ENCODE peak calls at places on chromosomes 11 and 22, in four cellular contexts. One of them, this sample, is unnamed.

GRCh38 chr11:123034587-123034986 is 27.3 kb downstream of the HSPA8 start:
- DNase-seq in right atrium auricular region: no peak
- DNase-seq in Panc1: no peak
- DNase-seq in tibial nerve: no peak
- DNase-seq in this sample: no peak

GRCh38 chr11:130206141-130206540 is 46.6 kb downstream of the ST14 start:
- DNase-seq in right atrium auricular region: no peak
- DNase-seq in Panc1: no peak
- DNase-seq in tibial nerve: no peak
- DNase-seq in this sample: no peak

GRCh38 chr11:28836285-28837081 is 728.3 kb downstream of the METTL15 start:
- DNase-seq in right atrium auricular region: no peak
- DNase-seq in Panc1: peak
- DNase-seq in tibial nerve: no peak
- DNase-seq in this sample: peak

GRCh38 chr11:46554205-46555162 is 39.3 kb downstream of the AMBRA1 start:
- DNase-seq in right atrium auricular region: no peak
- DNase-seq in Panc1: peak
- DNase-seq in tibial nerve: no peak
- DNase-seq in this sample: peak

GRCh38 chr11:67405196-67405567 is 1.3 kb downstream of the TBC1D10C start:
- DNase-seq in right atrium auricular region: no peak
- DNase-seq in Panc1: no peak
- DNase-seq in tibial nerve: no peak
- DNase-seq in this sample: no peak

GRCh38 chr11:95788921-95789505 is 569 bp downstream of the FAM76B start:
- DNase-seq in right atrium auricular region: no peak
- DNase-seq in Panc1: no peak
- DNase-seq in tibial nerve: no peak
- DNase-seq in this sample: no peak

GRCh38 chr22:28027453-28028448 is 108.7 kb upstream of the PITPNB start:
- DNase-seq in right atrium auricular region: peak
- DNase-seq in Panc1: no peak
- DNase-seq in tibial nerve: no peak
- DNase-seq in this sample: no peak

GRCh38 chr11:36376315-36376887 is 80.3 kb downstream of the PRR5L start:
- DNase-seq in right atrium auricular region: no peak
- DNase-seq in Panc1: no peak
- DNase-seq in tibial nerve: no peak
- DNase-seq in this sample: no peak

GRCh38 chr11:18270102-18270501 is 4.0 kb downstream of the SAA1 start:
- DNase-seq in right atrium auricular region: no peak
- DNase-seq in Panc1: no peak
- DNase-seq in tibial nerve: no peak
- DNase-seq in this sample: no peak

GRCh38 chr22:40720538-40721256 is 41.4 kb downstream of the MCHR1 start:
- DNase-seq in right atrium auricular region: no peak
- DNase-seq in Panc1: no peak
- DNase-seq in tibial nerve: no peak
- DNase-seq in this sample: no peak

GRCh38 chr11:77402218-77402556 is 71.7 kb downstream of the PAK1 start:
- DNase-seq in right atrium auricular region: no peak
- DNase-seq in Panc1: no peak
- DNase-seq in tibial nerve: no peak
- DNase-seq in this sample: no peak

GRCh38 chr11:120941000-120941399 is 82.9 kb upstream of the TBCEL start:
- DNase-seq in right atrium auricular region: no peak
- DNase-seq in Panc1: no peak
- DNase-seq in tibial nerve: no peak
- DNase-seq in this sample: no peak

GRCh38 chr11:115544422-115544821 is 40.2 kb upstream of the CADM1 start:
- DNase-seq in right atrium auricular region: no peak
- DNase-seq in Panc1: no peak
- DNase-seq in tibial nerve: no peak
- DNase-seq in this sample: no peak

GRCh38 chr11:106216281-106216680 is 138.8 kb downstream of the AASDHPPT start:
- DNase-seq in right atrium auricular region: no peak
- DNase-seq in Panc1: no peak
- DNase-seq in tibial nerve: no peak
- DNase-seq in this sample: no peak

GRCh38 chr11:84866922-84867321 is 760.2 kb downstream of the DLG2 start:
- DNase-seq in right atrium auricular region: no peak
- DNase-seq in Panc1: no peak
- DNase-seq in tibial nerve: no peak
- DNase-seq in this sample: no peak

GRCh38 chr11:28169816-28170215 is 61.6 kb downstream of the METTL15 start:
- DNase-seq in right atrium auricular region: no peak
- DNase-seq in Panc1: no peak
- DNase-seq in tibial nerve: no peak
- DNase-seq in this sample: no peak

GRCh38 chr22:35140879-35141745 is 75.2 kb downstream of the ISX start:
- DNase-seq in right atrium auricular region: no peak
- DNase-seq in Panc1: no peak
- DNase-seq in tibial nerve: no peak
- DNase-seq in this sample: no peak

GRCh38 chr11:125072210-125072960 is 9.3 kb downstream of the SLC37A2 start:
- DNase-seq in right atrium auricular region: no peak
- DNase-seq in Panc1: no peak
- DNase-seq in tibial nerve: no peak
- DNase-seq in this sample: no peak

GRCh38 chr22:34306361-34306760 is 386.1 kb upstream of the LARGE1 start:
- DNase-seq in right atrium auricular region: no peak
- DNase-seq in Panc1: no peak
- DNase-seq in tibial nerve: no peak
- DNase-seq in this sample: no peak

GRCh38 chr11:76512851-76513653 is 68.2 kb downstream of the EMSY start:
- DNase-seq in right atrium auricular region: no peak
- DNase-seq in Panc1: no peak
- DNase-seq in tibial nerve: no peak
- DNase-seq in this sample: peak

GRCh38 chr22:18060646-18061620 is 16.9 kb upstream of the PEX26 start:
- DNase-seq in right atrium auricular region: no peak
- DNase-seq in Panc1: no peak
- DNase-seq in tibial nerve: no peak
- DNase-seq in this sample: no peak

GRCh38 chr11:8327761-8328192 is 64.1 kb upstream of the LMO1 start:
- DNase-seq in right atrium auricular region: no peak
- DNase-seq in Panc1: no peak
- DNase-seq in tibial nerve: no peak
- DNase-seq in this sample: no peak

GRCh38 chr11:10930961-10931760 is 73.3 kb upstream of the ZBED5 start:
- DNase-seq in right atrium auricular region: peak
- DNase-seq in Panc1: no peak
- DNase-seq in tibial nerve: peak
- DNase-seq in this sample: no peak

GRCh38 chr22:44870021-44870420 is 117.6 kb downstream of the ARHGAP8 start:
- DNase-seq in right atrium auricular region: no peak
- DNase-seq in Panc1: no peak
- DNase-seq in tibial nerve: no peak
- DNase-seq in this sample: no peak

GRCh38 chr11:61603667-61604066 is 22.8 kb upstream of the SYT7 start:
- DNase-seq in right atrium auricular region: no peak
- DNase-seq in Panc1: no peak
- DNase-seq in tibial nerve: no peak
- DNase-seq in this sample: no peak

GRCh38 chr11:44028816-44029506 is 18.8 kb upstream of the ACCSL start:
- DNase-seq in right atrium auricular region: peak
- DNase-seq in Panc1: no peak
- DNase-seq in tibial nerve: no peak
- DNase-seq in this sample: no peak

GRCh38 chr11:44309483-44310197 is at the start of gene ALX4:
- DNase-seq in right atrium auricular region: no peak
- DNase-seq in Panc1: no peak
- DNase-seq in tibial nerve: no peak
- DNase-seq in this sample: no peak

GRCh38 chr11:42974510-42974909 is 337.3 kb upstream of the API5 start:
- DNase-seq in right atrium auricular region: no peak
- DNase-seq in Panc1: no peak
- DNase-seq in tibial nerve: no peak
- DNase-seq in this sample: no peak

GRCh38 chr11:119422505-119423416 is at the start of gene THY1:
- DNase-seq in right atrium auricular region: no peak
- DNase-seq in Panc1: no peak
- DNase-seq in tibial nerve: no peak
- DNase-seq in this sample: no peak

GRCh38 chr11:94125408-94126120 is 3.1 kb upstream of the PANX1 start:
- DNase-seq in right atrium auricular region: no peak
- DNase-seq in Panc1: no peak
- DNase-seq in tibial nerve: no peak
- DNase-seq in this sample: no peak

GRCh38 chr11:9462172-9462799 is 1.5 kb downstream of the ZNF143 start:
- DNase-seq in right atrium auricular region: no peak
- DNase-seq in Panc1: no peak
- DNase-seq in tibial nerve: no peak
- DNase-seq in this sample: no peak

GRCh38 chr11:9459573-9460321 is 1.1 kb upstream of the ZNF143 start:
- DNase-seq in right atrium auricular region: no peak
- DNase-seq in Panc1: no peak
- DNase-seq in tibial nerve: no peak
- DNase-seq in this sample: peak

GRCh38 chr11:9461760-9462134 is 935 bp downstream of the ZNF143 start:
- DNase-seq in right atrium auricular region: no peak
- DNase-seq in Panc1: no peak
- DNase-seq in tibial nerve: no peak
- DNase-seq in this sample: no peak

GRCh38 chr11:9461068-9461759 is 402 bp downstream of the ZNF143 start:
- DNase-seq in right atrium auricular region: peak
- DNase-seq in Panc1: no peak
- DNase-seq in tibial nerve: peak
- DNase-seq in this sample: peak

DNA sequence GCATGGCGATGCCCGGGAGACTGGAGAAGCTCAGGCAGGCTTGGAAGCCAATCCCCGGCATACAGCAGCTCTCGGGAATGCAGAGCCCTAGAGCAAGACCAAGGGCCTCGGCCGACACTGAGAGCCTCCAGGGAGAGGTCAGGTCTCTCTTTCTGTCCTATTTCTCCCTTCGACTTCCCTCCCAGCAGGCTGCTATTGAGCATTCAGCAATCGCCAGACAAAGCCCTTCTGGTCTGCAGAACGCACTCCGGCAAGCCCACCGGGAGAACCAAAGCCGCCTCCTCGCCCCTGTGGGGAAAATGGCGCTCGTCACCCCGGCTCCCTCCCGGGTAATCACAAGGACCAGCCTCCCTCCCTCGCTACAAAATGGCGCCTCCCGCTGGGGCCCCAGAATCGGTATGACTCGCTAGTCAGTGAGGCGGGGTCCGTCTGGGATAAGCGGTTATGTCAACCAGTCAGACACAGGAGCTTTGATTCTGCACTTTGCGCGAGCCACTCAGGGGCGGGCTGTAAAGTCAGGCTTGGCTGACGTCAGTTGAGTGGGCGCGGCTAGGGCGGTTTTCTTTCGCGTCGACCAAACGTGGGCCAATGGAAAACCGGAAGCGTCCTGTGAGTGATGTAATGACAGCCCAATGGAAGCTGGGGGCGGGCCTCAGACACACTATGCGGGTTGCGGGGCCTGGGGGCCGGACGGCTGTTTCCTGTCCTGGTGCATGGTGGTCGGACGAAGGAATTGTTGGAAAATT is at the start of gene ZNF143:
- DNase-seq in right atrium auricular region: peak
- DNase-seq in Panc1: peak
- DNase-seq in tibial nerve: peak
- DNase-seq in this sample: peak
- TF ChIP-seq CTCF in right atrium auricular region: no peak
- TF ChIP-seq CTCF in Panc1: no peak
- TF ChIP-seq CTCF in tibial nerve: no peak
- TF ChIP-seq CTCF in this sample: no peak

GRCh38 chr11:83072689-83073242 is 1.1 kb upstream of the RAB30 start:
- DNase-seq in right atrium auricular region: no peak
- DNase-seq in Panc1: no peak
- DNase-seq in tibial nerve: no peak
- DNase-seq in this sample: no peak

GRCh38 chr11:83073248-83073647 is 1.6 kb upstream of the RAB30 start:
- DNase-seq in right atrium auricular region: no peak
- DNase-seq in Panc1: no peak
- DNase-seq in tibial nerve: no peak
- DNase-seq in this sample: no peak

GRCh38 chr11:83071641-83072591 is at the start of gene RAB30:
- DNase-seq in right atrium auricular region: peak
- DNase-seq in Panc1: peak
- DNase-seq in tibial nerve: peak
- DNase-seq in this sample: peak

GRCh38 chr11:83070878-83071640 is 638 bp downstream of the RAB30 start:
- DNase-seq in right atrium auricular region: peak
- DNase-seq in Panc1: no peak
- DNase-seq in tibial nerve: peak
- DNase-seq in this sample: no peak

GRCh38 chr11:83073884-83074283 is 2.2 kb upstream of the RAB30 start:
- DNase-seq in right atrium auricular region: no peak
- DNase-seq in Panc1: no peak
- DNase-seq in tibial nerve: no peak
- DNase-seq in this sample: no peak
- H3K4me3 ChIP-seq in right atrium auricular region: no peak
- H3K4me3 ChIP-seq in Panc1: no peak
- H3K4me3 ChIP-seq in tibial nerve: no peak
- H3K4me3 ChIP-seq in this sample: no peak

GRCh38 chr22:20956258-20957117 is 10.6 kb upstream of the AIFM3 start:
- DNase-seq in right atrium auricular region: no peak
- DNase-seq in Panc1: no peak
- DNase-seq in tibial nerve: no peak
- DNase-seq in this sample: no peak
- TF ChIP-seq CTCF in right atrium auricular region: no peak
- TF ChIP-seq CTCF in Panc1: peak
- TF ChIP-seq CTCF in tibial nerve: no peak
- TF ChIP-seq CTCF in this sample: no peak

DNA sequence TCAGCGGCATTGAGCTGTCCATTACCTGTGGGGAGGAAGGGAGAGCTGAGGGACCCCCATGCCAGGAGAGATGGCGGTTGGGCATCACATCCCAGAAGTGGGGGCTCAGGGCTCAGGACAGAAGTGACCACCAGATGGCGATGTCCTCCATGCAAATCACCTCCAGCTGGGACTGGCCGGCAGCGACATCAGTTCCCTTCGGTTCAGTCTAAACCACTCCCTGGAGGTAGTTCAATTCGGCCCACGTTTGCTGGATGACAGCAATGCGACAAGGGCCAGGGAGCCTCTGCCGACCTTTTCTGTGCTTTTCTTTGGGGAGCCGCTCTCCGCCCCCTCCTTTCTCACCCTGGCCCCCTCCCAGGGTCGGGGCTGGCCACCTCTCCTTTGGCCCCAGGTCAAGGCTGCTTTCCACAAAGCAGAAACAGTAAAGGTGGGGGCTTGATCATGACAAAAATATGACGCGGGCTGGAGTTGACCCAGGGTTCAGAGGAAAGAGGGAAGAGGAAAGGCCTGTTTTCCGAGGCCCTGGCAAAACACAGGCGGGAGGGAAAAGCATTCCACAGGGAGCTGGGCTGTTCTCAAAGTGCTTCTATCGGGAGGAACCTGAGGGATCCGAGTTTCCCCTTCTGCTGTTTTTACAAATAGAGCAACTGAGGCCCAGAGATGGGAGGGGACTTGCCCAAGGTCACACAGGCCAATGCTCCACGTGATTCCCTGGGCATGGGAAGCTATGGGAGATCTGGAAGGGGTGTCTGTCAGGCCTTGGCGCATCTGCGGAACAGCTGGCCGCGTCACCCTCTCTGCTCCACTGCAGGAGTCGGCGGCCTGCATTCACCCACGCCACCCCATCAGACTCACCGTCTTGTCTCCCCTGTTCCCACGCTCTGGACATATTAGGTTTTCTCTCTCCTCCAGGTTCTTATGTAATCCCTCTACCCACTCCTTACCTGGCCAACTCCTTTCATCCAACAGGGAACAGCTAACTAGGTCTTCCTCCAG is 54.7 kb downstream of the FBXO7 start:
- DNase-seq in right atrium auricular region: peak
- DNase-seq in Panc1: peak
- DNase-seq in tibial nerve: peak
- DNase-seq in this sample: peak
- H3K4me3 ChIP-seq in right atrium auricular region: no peak
- H3K4me3 ChIP-seq in Panc1: no peak
- H3K4me3 ChIP-seq in tibial nerve: no peak
- H3K4me3 ChIP-seq in this sample: no peak